ENCODE peak calls at places on chromosomes 12 and 14, in seven cellular contexts. L is AML-193; W is stimulated activated CD4-positive, alpha-beta T cell treated with anti-CD3 and anti-CD28 coated beads, Interleukin-1b, Interleukin-23, amount 100 ng/mL, for 48 hours; N is HT-29; F is nephron progenitor cell; Q is fibroblast of pulmonary artery; Z is naive thymus-derived CD8-positive, alpha-beta T cell. S is an unnamed sample.

GRCh38 chr12:84507914-84508313 is 404.7 kb downstream of the SLC6A15 start:
- DNase-seq in W (no peak), Q (no peak), F (no peak), L (no peak), Z (no peak), N (no peak), S (no peak)

GRCh38 chr12:105079011-105079570 is 5.2 kb downstream of the ALDH1L2 start:
- DNase-seq in W (no peak), Z (no peak), F (no peak), N (no peak), Q (no peak), L (no peak), S (no peak)

GRCh38 chr12:110585231-110585799 is 2.2 kb upstream of the PPTC7 start:
- DNase-seq in W (peak), N (no peak), Q (peak), Z (peak), F (no peak), L (peak), S (peak)

GRCh38 chr12:128807161-128807724 is 16.5 kb downstream of the SLC15A4 start:
- DNase-seq in Z (no peak), Q (no peak), W (no peak), L (no peak), N (no peak), F (no peak), S (no peak)

GRCh38 chr14:41636492-41637392 is 30.1 kb downstream of the LRFN5 start:
- DNase-seq in W (no peak), F (no peak), Z (no peak), Q (no peak), N (no peak), L (no peak), S (peak)

GRCh38 chr12:4273651-4274395 is at the start of gene CCND2:
- DNase-seq in F (peak), Q (peak), W (peak), L (peak), N (no peak), Z (peak), S (peak)

GRCh38 chr14:64110832-64111231 is 183.3 kb downstream of the ESR2 start:
- DNase-seq in N (no peak), F (no peak), Z (no peak), Q (no peak), L (no peak), W (no peak), S (peak)

GRCh38 chr12:25264862-25265261 is 14.1 kb upstream of the KRAS start:
- DNase-seq in L (no peak), Z (no peak), N (no peak), W (no peak), F (no peak), Q (no peak), S (no peak)

GRCh38 chr14:92785601-92786426 is 8.3 kb upstream of the GOLGA5 start:
- DNase-seq in N (no peak), Q (peak), L (no peak), F (no peak), W (no peak), Z (no peak), S (peak)

S was measured in amniotic epithelial cell.